ENCODE peak calls at places on chromosomes 3 and 15, in seven cellular contexts. G, U, M, Q, H, X and K are unnamed samples. For H3K4me1, the result is how much of the 10 kb centered on the place peaks cover.

GRCh38 chr3:163043074-163043473 is 1546.5 kb downstream of the OTOL1 start:
- DNase-seq in X (no peak), H (peak), U (no peak), M (no peak), G (peak), Q (no peak), K (peak)

GRCh38 chr3:131540821-131541220 is 38.0 kb upstream of the MRPL3 start:
- DNase-seq in X (no peak), H (no peak), U (no peak), G (no peak), M (no peak), Q (no peak), K (no peak)

GRCh38 chr3:123365450-123366143 is 83.3 kb downstream of the ADCY5 start:
- DNase-seq in Q (peak), G (peak), X (no peak), U (no peak), H (no peak), M (no peak), K (peak)

GRCh38 chr3:172659246-172660002 is 51.4 kb downstream of the NCEH1 start:
- DNase-seq in X (no peak), U (no peak), G (no peak), Q (no peak), H (no peak), M (no peak), K (no peak)

GRCh38 chr3:170637321-170637720 is 51.4 kb upstream of the SLC7A14 start:
- DNase-seq in G (no peak), U (no peak), X (no peak), M (no peak), H (no peak), Q (no peak), K (peak)

GRCh38 chr3:183839751-183840150 is 14.4 kb upstream of the MAP6D1 start:
- DNase-seq in G (no peak), U (no peak), H (no peak), X (no peak), M (no peak), Q (no peak), K (no peak)

GRCh38 chr3:191523099-191523498 is 62.1 kb downstream of the PYDC2 start:
- DNase-seq in M (no peak), U (no peak), G (no peak), X (no peak), Q (no peak), H (no peak), K (no peak)

GRCh38 chr3:37537914-37538691 is 323.6 kb upstream of the CTDSPL start:
- DNase-seq in H (peak), Q (no peak), G (peak), U (no peak), M (no peak), X (peak), K (no peak)

GRCh38 chr3:141087071-141087824 is 36.1 kb downstream of the SPSB4 start:
- DNase-seq in H (no peak), Q (no peak), U (no peak), G (no peak), X (no peak), M (no peak), K (no peak)

GRCh38 chr3:4223783-4224182 is 79.4 kb upstream of the SETMAR start:
- DNase-seq in G (no peak), U (no peak), X (no peak), M (no peak), H (no peak), Q (no peak), K (no peak)

GRCh38 chr15:41801850-41802455 is 25.9 kb upstream of the JMJD7 start:
- DNase-seq in U (peak), M (no peak), H (no peak), X (no peak), G (peak), Q (no peak), K (no peak)

GRCh38 chr3:123773681-123774431 is 110.3 kb downstream of the MYLK start:
- DNase-seq in U (no peak), Q (no peak), M (no peak), H (peak), X (no peak), G (peak), K (no peak)

GRCh38 chr3:49500408-49501257 is 30.6 kb downstream of the DAG1 start:
- DNase-seq in X (peak), Q (peak), M (peak), U (peak), G (peak), H (peak), K (no peak)

GRCh38 chr3:10224794-10225660 is 23.2 kb upstream of the TATDN2 start:
- DNase-seq in U (peak), G (peak), Q (peak), H (peak), M (peak), X (peak), K (peak)

GRCh38 chr3:193942516-193943055 is 193.4 kb upstream of the HES1 start:
- DNase-seq in Q (no peak), G (no peak), M (no peak), H (no peak), U (no peak), X (no peak), K (peak)

GRCh38 chr3:48661501-48662139 is 1.1 kb downstream of the CELSR3 start:
- DNase-seq in U (peak), G (peak), H (peak), Q (peak), X (peak), M (peak), K (peak)

GRCh38 chr15:58221591-58222241 is 83.5 kb downstream of the AQP9 start:
- DNase-seq in U (peak), G (peak), H (no peak), X (no peak), M (peak), Q (peak), K (peak)

GRCh38 chr15:25181290-25182097 is 226.7 kb downstream of the SNRPN start:
- DNase-seq in Q (no peak), U (no peak), H (peak), X (peak), M (peak), G (no peak), K (no peak)

GRCh38 chr3:11565492-11565891 is 78.2 kb downstream of the VGLL4 start:
- DNase-seq in G (no peak), U (no peak), X (no peak), M (no peak), Q (no peak), H (no peak), K (no peak)

GRCh38 chr3:138371070-138371950 is 22.9 kb downstream of the MRAS start:
- DNase-seq in G (no peak), U (no peak), H (no peak), Q (no peak), X (no peak), M (no peak), K (peak)

GRCh38 chr15:83320831-83321230 is 36.4 kb upstream of the BNC1 start:
- DNase-seq in H (no peak), X (no peak), M (no peak), Q (no peak), G (peak), U (no peak), K (no peak)

GRCh38 chr15:70643783-70644125 is 119.6 kb downstream of the UACA start:
- DNase-seq in G (peak), X (no peak), Q (peak), H (no peak), M (no peak), U (no peak), K (no peak)

GRCh38 chr15:80902298-80902801 is 87.3 kb downstream of the MESD start:
- DNase-seq in H (peak), U (no peak), G (peak), X (no peak), M (no peak), Q (no peak), K (no peak)

GRCh38 chr15:77819841-77820728 is 187.4 kb upstream of the LINGO1 start:
- DNase-seq in M (no peak), Q (peak), H (no peak), U (peak), G (peak), X (no peak), K (peak)

GRCh38 chr3:134334901-134335280 is 39.4 kb downstream of the AMOTL2 start:
- DNase-seq in M (peak), X (no peak), G (no peak), H (no peak), U (no peak), Q (no peak), K (no peak)

GRCh38 chr15:73105064-73105463 is 52.8 kb downstream of the NEO1 start:
- DNase-seq in U (no peak), M (no peak), H (no peak), Q (no peak), G (no peak), X (no peak), K (no peak)

GRCh38 chr3:17730318-17730967 is 12.0 kb downstream of the TBC1D5 start:
- DNase-seq in U (peak), X (peak), H (peak), M (peak), G (peak), Q (no peak), K (no peak)

GRCh38 chr3:29441422-29441821 is 160.6 kb downstream of the RBMS3 start:
- DNase-seq in G (no peak), U (no peak), M (no peak), Q (no peak), X (no peak), H (no peak), K (no peak)

GRCh38 chr15:77516786-77517185 is 96.1 kb downstream of the HMG20A start:
- DNase-seq in U (no peak), M (no peak), G (no peak), H (no peak), Q (no peak), X (no peak), K (no peak)

GRCh38 chr3:67094769-67095168 is 96.7 kb downstream of the KBTBD8 start:
- DNase-seq in U (peak), Q (no peak), G (peak), X (no peak), H (no peak), M (no peak), K (no peak)

GRCh38 chr15:95303659-95304058 is 1026.8 kb upstream of the NR2F2 start:
- DNase-seq in X (no peak), U (no peak), G (no peak), H (no peak), M (no peak), Q (no peak), K (no peak)

GRCh38 chr3:172709776-172710708 is 825 bp downstream of the NCEH1 start:
- DNase-seq in X (peak), M (peak), H (peak), U (peak), G (peak), Q (no peak), K (peak)

GRCh38 chr3:15327941-15328340 is 4.4 kb downstream of the SH3BP5 start:
- DNase-seq in M (peak), X (peak), H (peak), Q (no peak), G (no peak), U (peak), K (no peak)

GRCh38 chr15:40812721-40813425 is 5.6 kb upstream of the DNAJC17 start:
- DNase-seq in G (no peak), M (no peak), X (no peak), H (no peak), U (no peak), Q (no peak), K (no peak)

GRCh38 chr3:114308377-114308776 is 14.5 kb downstream of the TIGIT start:
- DNase-seq in U (no peak), X (no peak), G (no peak), M (no peak), Q (no peak), H (no peak), K (no peak)

GRCh38 chr3:20999661-21000060 is 751.3 kb downstream of the ZNF385D start:
- DNase-seq in H (no peak), G (no peak), Q (no peak), M (no peak), X (no peak), U (no peak), K (no peak)

GRCh38 chr3:128484404-128485282 is 8.4 kb downstream of the GATA2 start:
- DNase-seq in G (no peak), U (peak), X (no peak), M (no peak), Q (no peak), H (peak), K (peak)

GRCh38 chr3:187997490-187997889 is 156.5 kb upstream of the LPP start:
- DNase-seq in Q (no peak), H (no peak), U (no peak), G (no peak), M (no peak), X (no peak), K (no peak)

GRCh38 chr15:92460023-92460422 is 66.3 kb downstream of the ST8SIA2 start:
- DNase-seq in U (no peak), G (no peak), Q (no peak), M (no peak), H (no peak), X (no peak), K (no peak)
- H3K4me1 ChIP-seq in U (under half), G (under half), Q (under half), M (under half), H (under half), X (under half), K (under half)

DNA sequence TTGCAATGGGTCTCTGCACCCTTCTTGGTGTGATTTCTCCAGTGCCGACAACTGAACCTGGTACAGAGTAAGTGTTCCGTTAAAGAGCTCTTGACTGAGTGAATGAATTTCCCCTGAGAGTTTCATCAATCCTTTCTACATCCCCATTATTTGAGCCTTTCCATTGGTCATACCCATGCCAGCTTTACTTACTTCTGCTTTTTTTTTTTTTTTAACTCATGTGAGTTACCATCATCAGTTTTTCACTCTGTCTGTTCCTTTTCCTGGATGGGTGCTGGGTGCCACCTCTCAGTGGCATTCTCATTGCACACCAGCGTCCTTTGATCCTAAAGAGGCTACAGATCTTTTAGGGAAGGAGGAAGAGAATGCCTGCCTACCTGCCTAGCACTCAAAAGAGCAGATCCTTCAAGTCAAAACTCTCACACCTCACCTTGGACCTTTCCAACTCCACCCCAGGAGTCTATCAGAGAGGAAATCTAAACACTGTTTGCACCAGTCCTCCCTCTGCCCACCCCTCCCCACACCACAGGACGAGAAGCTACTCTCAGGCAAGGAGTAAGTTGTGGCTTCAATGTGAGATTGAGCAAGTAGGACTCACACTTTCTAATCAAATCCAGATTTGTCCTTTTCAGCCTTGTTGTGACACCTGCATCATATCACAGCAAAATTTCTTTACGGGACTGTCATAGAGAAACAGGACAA is 13.1 kb upstream of the USP3 start:
- DNase-seq in X (no peak), H (no peak), U (no peak), Q (no peak), G (no peak), M (no peak), K (no peak)
- H3K4me1 ChIP-seq in X (under half), H (under half), U (under half), Q (half or more), G (under half), M (under half), K (under half)

DNA sequence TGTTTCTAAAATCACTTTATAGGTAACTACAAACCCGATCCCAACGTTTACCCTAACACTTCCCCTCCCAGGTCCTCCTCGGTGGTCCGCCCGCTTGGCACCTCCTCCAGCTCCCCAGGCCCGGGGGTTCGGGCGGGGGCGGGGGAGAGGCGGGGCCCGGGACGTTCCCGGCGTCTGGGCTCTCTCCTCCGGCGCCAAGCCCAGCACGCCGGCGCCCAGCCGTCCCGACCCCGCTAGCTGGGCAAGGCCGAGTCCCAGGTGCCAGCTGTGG is 548 bp downstream of the CGGBP1 start:
- DNase-seq in H (no peak), M (no peak), U (no peak), G (no peak), X (no peak), Q (peak), K (no peak)
- H3K4me1 ChIP-seq in H (under half), M (under half), U (under half), G (under half), X (half or more), Q (under half), K (under half)

GRCh38 chr3:185760091-185760490 is 64.8 kb downstream of the IGF2BP2 start:
- DNase-seq in M (no peak), G (no peak), X (no peak), U (no peak), Q (no peak), H (no peak), K (no peak)
- H3K4me1 ChIP-seq in M (under half), G (half or more), X (under half), U (half or more), Q (under half), H (under half), K (under half)

DNA sequence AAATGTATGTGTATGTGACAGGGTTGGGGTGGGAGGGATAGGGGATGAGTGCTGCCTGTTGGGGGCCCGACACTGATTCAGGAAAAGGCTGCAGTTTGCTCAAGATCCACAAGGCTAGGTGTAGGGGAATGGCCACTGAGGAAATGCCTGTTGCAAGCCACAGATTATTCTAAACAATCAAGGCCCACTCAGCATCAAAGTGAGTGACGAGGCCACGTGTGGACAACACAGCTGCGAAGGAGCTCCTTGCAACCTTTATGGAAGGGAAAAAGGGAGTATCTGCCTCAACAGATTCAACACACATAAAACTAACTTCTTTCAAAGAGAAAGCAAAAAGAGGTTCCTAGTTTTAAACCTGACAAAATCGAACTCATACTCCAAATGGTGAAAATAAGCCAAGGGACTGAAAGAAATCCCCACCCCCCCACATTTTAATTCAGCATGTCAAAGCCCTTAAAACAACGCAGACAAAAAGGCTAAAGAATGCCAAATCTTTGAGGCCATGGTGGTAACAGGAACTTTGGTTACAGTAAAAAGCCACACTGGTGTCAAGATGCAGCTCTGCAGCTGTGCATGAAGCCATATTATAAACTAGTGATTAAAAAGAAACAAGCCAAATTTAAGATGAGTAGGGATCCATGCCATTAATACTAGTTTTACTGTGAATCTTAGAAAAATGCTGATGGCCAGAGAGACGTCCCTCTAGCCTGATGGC is 3.6 kb downstream of the POLG start:
- DNase-seq in Q (no peak), M (no peak), X (no peak), U (no peak), H (no peak), G (no peak), K (no peak)
- H3K4me1 ChIP-seq in Q (under half), M (half or more), X (half or more), U (under half), H (under half), G (under half), K (under half)

GRCh38 chr3:197353001-197353866 is 54.8 kb upstream of the DLG1 start:
- DNase-seq in M (no peak), Q (no peak), G (no peak), X (no peak), U (no peak), H (no peak), K (no peak)
- H3K4me1 ChIP-seq in M (under half), Q (under half), G (under half), X (half or more), U (under half), H (under half), K (under half)

DNA sequence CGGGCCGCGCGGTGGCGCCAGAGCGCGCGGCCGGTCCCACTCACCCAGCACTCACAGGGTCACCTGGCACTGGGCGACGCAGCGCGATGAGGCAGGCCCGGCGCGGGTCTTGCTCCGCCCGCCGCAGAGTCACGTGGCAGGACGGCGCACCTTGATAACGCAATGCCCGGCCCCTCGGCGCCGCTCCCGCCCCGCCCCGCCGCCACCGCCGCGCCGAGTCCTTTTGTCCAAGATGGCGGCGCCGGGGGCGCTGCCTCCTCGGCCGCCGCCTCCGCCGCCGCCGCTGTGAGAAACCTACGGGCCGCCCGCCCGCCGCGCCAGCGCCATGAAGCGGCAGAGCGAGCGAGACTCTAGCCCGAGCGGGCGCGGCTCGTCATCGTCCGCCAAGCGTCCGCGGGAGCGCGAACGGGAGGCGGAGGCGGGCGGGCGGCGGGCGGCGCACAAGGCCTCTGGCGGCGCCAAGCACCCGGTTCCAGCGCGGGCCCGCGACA is at the start of gene RBM15B:
- DNase-seq in X (peak), Q (peak), H (peak), U (peak), G (peak), M (peak), K (peak)
- H3K4me1 ChIP-seq in X (half or more), Q (under half), H (under half), U (under half), G (under half), M (half or more), K (under half)

GRCh38 chr3:16406175-16406574 is 107.3 kb downstream of the RFTN1 start:
- DNase-seq in M (no peak), H (no peak), Q (no peak), U (no peak), X (no peak), G (no peak), K (no peak)

GRCh38 chr3:16409032-16409431 is 104.5 kb downstream of the RFTN1 start:
- DNase-seq in Q (no peak), X (no peak), U (no peak), M (no peak), H (no peak), G (no peak), K (no peak)

GRCh38 chr3:16406579-16406978 is 106.9 kb downstream of the RFTN1 start:
- DNase-seq in H (no peak), M (no peak), G (no peak), X (no peak), Q (no peak), U (no peak), K (no peak)

GRCh38 chr3:16404349-16404895 is 109.1 kb downstream of the RFTN1 start:
- DNase-seq in H (no peak), M (no peak), U (no peak), Q (no peak), G (no peak), X (no peak), K (peak)

DNA sequence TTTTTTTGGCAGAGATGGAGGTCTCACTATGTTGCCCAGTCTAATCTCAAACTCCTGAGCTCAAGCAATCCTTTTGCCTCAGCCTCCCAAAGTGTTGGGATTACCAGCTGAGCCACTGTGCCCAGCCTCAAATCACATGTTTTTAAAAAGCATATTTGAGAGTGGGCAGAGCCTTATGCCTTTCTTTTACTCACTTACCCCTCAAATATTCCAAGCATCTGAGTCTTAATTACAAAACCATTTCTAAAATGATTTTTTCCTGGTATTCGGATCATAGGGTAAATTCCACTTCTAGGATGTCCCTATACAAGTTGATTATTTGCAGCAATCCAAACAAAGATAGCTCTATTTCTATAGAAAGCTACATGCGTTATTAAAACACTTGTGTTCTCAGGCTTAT is 106.1 kb downstream of the RFTN1 start:
- DNase-seq in H (no peak), G (no peak), M (no peak), U (no peak), Q (no peak), X (no peak), K (no peak)
- H3K4me1 ChIP-seq in H (under half), G (under half), M (under half), U (under half), Q (under half), X (under half), K (under half)